ENCODE peak calls at places on chromosome 11, in four cellular contexts. B, I, X and K are unnamed samples.

GRCh38 chr11:64153831-64154230 is 12.1 kb downstream of the MACROD1 start:
- DNase-seq in B (no peak), I (no peak), X (no peak), K (no peak)

GRCh38 chr11:75938543-75938942 is 123.5 kb downstream of the UVRAG start:
- DNase-seq in B (peak), I (no peak), X (peak), K (no peak)

GRCh38 chr11:326842-327580 is 6.4 kb upstream of the IFITM3 start:
- DNase-seq in B (peak), I (peak), X (peak), K (no peak)

GRCh38 chr11:26134481-26135355 is 197.2 kb upstream of the ANO3 start:
- DNase-seq in B (peak), I (peak), X (peak), K (no peak)

GRCh38 chr11:1891831-1892115 is at the start of gene PRR33:
- DNase-seq in B (no peak), I (no peak), X (no peak), K (no peak)

GRCh38 chr11:118615282-118615979 is 8.0 kb downstream of the PHLDB1 start:
- DNase-seq in B (no peak), I (no peak), X (no peak), K (no peak)

GRCh38 chr11:130448416-130449068 is at the start of gene ADAMTS15:
- DNase-seq in B (peak), I (peak), X (peak), K (no peak)

GRCh38 chr11:121839821-121840220 is 276.2 kb downstream of the BLID start:
- DNase-seq in B (peak), I (no peak), X (peak), K (no peak)

GRCh38 chr11:63905179-63905578 is 11.8 kb downstream of the RCOR2 start:
- DNase-seq in B (peak), I (no peak), X (no peak), K (no peak)

GRCh38 chr11:74069146-74070046 is 60.5 kb upstream of the UCP3 start:
- DNase-seq in B (peak), I (no peak), X (no peak), K (no peak)

GRCh38 chr11:76796511-76797203 is 13.5 kb downstream of the TSKU start:
- DNase-seq in B (no peak), I (no peak), X (no peak), K (no peak)

GRCh38 chr11:123800041-123800440 is 6.1 kb downstream of the OR6M1 start:
- DNase-seq in B (no peak), I (no peak), X (no peak), K (no peak)

GRCh38 chr11:96112192-96113099 is 188.5 kb upstream of the MTMR2 start:
- DNase-seq in B (no peak), I (peak), X (peak), K (no peak)

GRCh38 chr11:108224908-108225786 is 2.3 kb downstream of the ATM start:
- DNase-seq in B (peak), I (peak), X (no peak), K (no peak)

GRCh38 chr11:19455731-19456130 is 215.0 kb upstream of the E2F8 start:
- DNase-seq in B (peak), I (no peak), X (peak), K (no peak)

GRCh38 chr11:3929689-3930088 is 74.2 kb downstream of the STIM1 start:
- DNase-seq in B (no peak), I (no peak), X (no peak), K (no peak)

GRCh38 chr11:66124564-66124963 is 54.5 kb downstream of the PACS1 start:
- DNase-seq in B (peak), I (no peak), X (no peak), K (no peak)

GRCh38 chr11:66126064-66126463 is 56.0 kb downstream of the PACS1 start:
- DNase-seq in B (no peak), I (peak), X (no peak), K (no peak)

GRCh38 chr11:66123902-66124301 is 53.8 kb downstream of the PACS1 start:
- DNase-seq in B (no peak), I (no peak), X (no peak), K (no peak)

GRCh38 chr11:66130978-66131377 is 60.9 kb downstream of the PACS1 start:
- DNase-seq in B (no peak), I (no peak), X (no peak), K (no peak)

GRCh38 chr11:66126808-66127555 is 56.9 kb downstream of the PACS1 start:
- DNase-seq in B (peak), I (peak), X (peak), K (no peak)
- TF ChIP-seq CTCF in B (no peak), I (no peak), X (no peak), K (no peak)

DNA sequence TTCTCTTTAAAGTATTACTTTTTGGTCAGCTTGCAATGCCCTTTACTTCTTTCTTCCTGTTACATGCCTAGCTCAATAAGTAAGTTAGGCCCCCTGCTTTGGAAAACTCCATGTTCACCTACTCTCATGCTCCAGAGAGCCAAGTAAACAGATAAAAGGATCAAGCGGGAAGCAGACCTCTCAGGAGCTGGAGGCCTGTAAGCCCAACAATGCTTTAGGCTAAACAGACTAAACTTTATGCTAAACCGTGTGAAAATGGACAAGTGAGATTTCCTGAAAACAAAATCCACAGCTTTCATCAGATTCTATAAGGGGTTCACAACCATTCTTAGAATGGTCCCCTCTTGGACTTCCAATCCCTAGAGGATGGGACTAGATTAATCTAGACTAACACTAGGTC is 40.2 kb downstream of the CELF1 start:
- DNase-seq in B (no peak), I (no peak), X (no peak), K (no peak)
- TF ChIP-seq CTCF in B (no peak), I (no peak), X (no peak), K (no peak)

DNA sequence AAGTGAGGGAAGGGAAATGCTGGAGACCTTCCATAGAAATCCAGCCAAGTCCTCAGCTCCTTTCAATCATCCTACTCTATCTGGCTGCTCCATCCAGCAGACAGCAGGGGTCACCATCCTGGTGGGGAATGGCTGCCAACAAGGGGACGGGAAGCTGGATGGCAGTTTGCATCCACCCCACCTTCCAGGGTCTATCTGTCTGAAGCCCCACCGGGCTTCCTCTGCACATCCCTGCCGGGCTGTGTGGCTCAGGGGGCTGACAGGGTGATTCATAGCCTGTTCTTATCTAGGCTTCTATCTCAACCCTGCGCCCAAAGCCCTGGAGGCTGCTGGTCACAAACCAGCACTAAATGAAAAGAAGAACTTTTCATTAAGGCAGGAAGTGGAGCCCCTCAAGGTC is 1.1 kb downstream of the SYTL2 start:
- DNase-seq in B (peak), I (no peak), X (no peak), K (no peak)
- TF ChIP-seq CTCF in B (peak), I (no peak), X (peak), K (no peak)

DNA sequence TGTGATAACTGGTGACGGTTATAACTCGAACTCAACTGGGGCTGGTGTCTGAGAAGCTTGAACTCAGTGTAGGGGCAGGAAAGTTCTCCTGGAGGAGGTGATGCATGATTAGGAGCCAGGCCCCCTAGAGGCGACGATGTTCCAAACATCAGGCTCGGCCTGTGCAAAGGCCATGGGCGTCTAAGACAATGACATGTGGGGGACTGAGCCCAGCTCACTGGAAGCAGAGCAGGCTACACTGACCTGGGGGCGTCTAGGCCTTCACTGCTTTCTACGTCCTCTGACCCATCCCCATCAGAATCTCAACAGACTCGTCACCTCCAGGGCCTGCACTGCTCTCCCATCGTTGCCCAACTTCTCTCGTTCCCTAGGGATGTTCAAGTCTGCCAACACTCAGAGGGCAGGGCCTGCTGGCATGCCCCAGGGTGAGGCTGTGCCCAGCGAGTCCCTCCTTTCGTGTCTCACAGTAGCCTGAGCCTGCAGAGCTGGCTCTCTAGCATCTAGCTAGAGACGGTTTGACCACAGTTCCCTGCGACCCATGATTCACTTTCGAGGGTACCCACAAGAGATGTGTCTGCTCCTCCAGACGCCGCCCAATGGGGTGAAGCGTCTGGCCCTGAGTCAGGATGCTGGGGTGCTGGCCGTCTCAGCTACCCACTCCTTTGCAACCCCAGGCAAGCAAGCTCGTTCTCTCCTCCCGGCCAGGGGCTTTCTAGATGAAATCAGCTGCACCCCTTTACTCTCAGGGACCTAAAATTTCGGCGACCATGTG is 1.1 kb upstream of the ATG16L2 start:
- DNase-seq in B (peak), I (peak), X (peak), K (peak)
- TF ChIP-seq CTCF in B (peak), I (peak), X (peak), K (peak)

GRCh38 chr11:31887180-31887579 is 76.1 kb upstream of the PAX6 start:
- DNase-seq in B (no peak), I (peak), X (no peak), K (no peak)
- TF ChIP-seq CTCF in B (no peak), I (peak), X (no peak), K (peak)

GRCh38 chr11:65558002-65558784 is at the start of gene LTBP3:
- DNase-seq in B (peak), I (no peak), X (peak), K (no peak)
- TF ChIP-seq CTCF in B (no peak), I (no peak), X (no peak), K (no peak)

GRCh38 chr11:125679397-125679796 is 1.2 kb downstream of the ACRV1 start:
- DNase-seq in B (peak), I (no peak), X (no peak), K (no peak)
- TF ChIP-seq CTCF in B (peak), I (no peak), X (peak), K (peak)